ENCODE peak calls at places on chromosome 15, in four cellular contexts. P is astrocyte of the cerebellum, Y is HCT116, N is MM.1S. I is an unnamed sample.

GRCh38 chr15:48631191-48631770 is 14.2 kb downstream of the FBN1 start:
- DNase-seq in Y (no peak), P (no peak), N (no peak), I (no peak)

GRCh38 chr15:46956456-46956855 is 760.8 kb upstream of the SEMA6D start:
- DNase-seq in P (no peak), N (no peak), Y (no peak), I (no peak)

GRCh38 chr15:85730001-85730820 is 64.5 kb downstream of the KLHL25 start:
- DNase-seq in N (peak; percentile 50), P (peak; percentile 65), Y (peak; percentile 47), I (no peak)

GRCh38 chr15:68372291-68372811 is 59.6 kb downstream of the ITGA11 start:
- DNase-seq in N (no peak), P (peak; percentile 45), Y (peak; percentile 18), I (no peak)

GRCh38 chr15:99537344-99537743 is 28.4 kb upstream of the MEF2A start:
- DNase-seq in P (no peak), N (no peak), Y (no peak), I (no peak)

GRCh38 chr15:98650871-98651481 is 2.6 kb downstream of the IGF1R start:
- DNase-seq in N (no peak), Y (no peak), P (no peak), I (no peak)

GRCh38 chr15:69869881-69870465 is 227.7 kb downstream of the TLE3 start:
- DNase-seq in N (peak; percentile 71), Y (no peak), P (no peak), I (no peak)

GRCh38 chr15:72782993-72783562 is 480 bp downstream of the ADPGK start:
- DNase-seq in P (no peak), N (peak; percentile 74), Y (no peak), I (peak; percentile 80)

GRCh38 chr15:37877851-37878577 is 56.4 kb upstream of the TMCO5A start:
- DNase-seq in N (no peak), Y (peak; percentile 12), P (peak; percentile 29), I (no peak)

GRCh38 chr15:26007151-26007550 is 144.0 kb upstream of the ATP10A start:
- DNase-seq in P (no peak), N (no peak), Y (no peak), I (no peak)

GRCh38 chr15:26001201-26001600 is 138.1 kb upstream of the ATP10A start:
- DNase-seq in P (no peak), Y (no peak), N (no peak), I (no peak)
- TF ChIP-seq CTCF in P (no peak), Y (no peak), N (no peak), I (no peak)

GRCh38 chr15:43361313-43361903 is 9.4 kb downstream of the ZSCAN29 start:
- DNase-seq in N (no peak), P (no peak), Y (no peak), I (no peak)

DNA sequence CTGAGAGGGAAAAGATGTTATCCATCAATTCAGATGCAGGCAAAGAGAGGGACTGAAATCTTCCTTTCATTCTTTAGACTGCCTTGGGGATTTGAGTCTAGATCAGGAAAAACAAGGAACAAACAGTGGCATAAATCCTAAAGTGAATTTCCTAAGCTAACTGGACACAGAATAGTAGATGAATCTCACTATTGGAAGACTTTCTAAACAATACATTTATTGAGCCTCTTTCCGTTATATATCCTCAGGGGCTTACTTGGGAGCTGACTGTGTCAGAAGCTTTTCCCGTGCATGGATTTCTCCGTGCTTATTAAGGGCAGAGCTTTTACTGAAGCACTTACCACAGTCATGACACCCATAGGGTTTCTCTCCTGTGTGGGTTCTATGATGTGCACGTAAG is 10.0 kb downstream of the ZSCAN29 start:
- DNase-seq in Y (no peak), N (no peak), P (no peak), I (no peak)
- H3K4me3 ChIP-seq in Y (no peak overlapping the region), N (no peak overlapping the region), P (no peak overlapping the region), I (no peak overlapping the region)

DNA sequence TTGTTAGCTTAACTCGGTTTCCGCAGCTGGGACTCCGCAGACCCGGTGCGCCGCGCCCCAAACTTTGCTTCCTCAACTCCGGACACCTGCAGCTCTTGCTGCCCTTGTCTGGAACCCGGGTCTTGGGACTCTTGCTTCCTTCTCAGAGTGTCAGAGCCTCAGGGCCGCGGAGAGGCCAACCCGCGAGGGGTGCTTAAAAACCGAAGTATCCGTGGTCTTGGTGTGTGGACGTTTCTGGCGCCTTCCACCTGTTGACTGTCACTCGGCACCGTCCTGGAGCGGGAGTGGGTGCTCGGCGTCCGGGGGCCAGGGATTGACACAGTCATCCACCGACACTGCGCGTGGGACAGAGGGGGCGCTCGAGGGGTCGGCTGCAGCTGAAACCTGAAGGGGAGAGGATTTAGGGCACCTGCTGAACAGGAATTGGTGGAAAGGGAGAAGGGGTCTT is 386 bp downstream of the SQOR start:
- DNase-seq in P (no peak), N (peak; percentile 81), Y (no peak), I (peak; percentile 29)
- TF ChIP-seq CTCF in P (peak; percentile 57), N (peak; percentile 71), Y (no peak), I (peak; percentile 67)

GRCh38 chr15:96328101-96328958 is 2.2 kb upstream of the NR2F2 start:
- DNase-seq in N (no peak), Y (no peak), P (no peak), I (no peak)
- H3K4me3 ChIP-seq in N (no peak overlapping the region), Y (peak overlapping the region; percentile 89), P (peak overlapping the region; percentile 89), I (no peak overlapping the region)

DNA sequence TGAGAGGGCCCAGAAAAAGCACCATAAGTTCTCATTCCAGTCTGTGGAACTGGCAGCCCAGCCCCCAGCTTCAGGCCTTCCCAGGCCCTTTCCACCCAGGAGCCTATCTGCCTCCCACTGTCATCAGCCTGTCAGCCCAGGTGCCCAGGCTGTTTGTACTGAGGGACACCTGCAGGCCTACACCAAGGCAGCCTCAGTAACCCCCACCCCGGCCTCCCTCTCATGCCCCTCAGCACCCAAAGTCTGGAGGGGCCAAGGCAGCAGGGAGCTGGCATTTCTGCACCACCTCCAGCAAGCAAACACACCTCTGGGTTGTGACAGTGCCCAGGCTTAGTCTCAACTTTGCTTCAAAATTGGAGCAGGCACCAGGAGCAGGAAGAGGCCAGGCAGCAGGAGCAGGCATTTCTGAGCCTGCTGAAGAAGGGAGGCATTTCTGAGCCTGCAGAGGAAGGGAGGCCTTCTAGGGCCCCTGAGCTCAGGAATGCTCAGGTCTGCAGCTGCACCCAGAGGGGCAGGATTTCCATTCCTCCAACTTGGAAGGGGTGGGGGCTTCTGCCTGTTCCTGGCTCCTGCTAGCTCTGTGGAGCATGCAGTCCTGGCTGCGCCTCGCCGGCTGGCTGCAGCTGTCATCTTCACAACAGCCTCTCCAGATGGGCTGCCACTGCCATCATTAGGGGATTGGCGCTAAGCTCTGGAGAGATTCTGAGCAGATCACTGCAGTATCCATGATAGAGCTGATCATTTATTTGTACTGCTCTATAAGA is 396.1 kb downstream of the UNC13C start:
- DNase-seq in P (no peak), N (no peak), Y (no peak), I (no peak)
- TF ChIP-seq CTCF in P (no peak), N (no peak), Y (no peak), I (no peak)

DNA sequence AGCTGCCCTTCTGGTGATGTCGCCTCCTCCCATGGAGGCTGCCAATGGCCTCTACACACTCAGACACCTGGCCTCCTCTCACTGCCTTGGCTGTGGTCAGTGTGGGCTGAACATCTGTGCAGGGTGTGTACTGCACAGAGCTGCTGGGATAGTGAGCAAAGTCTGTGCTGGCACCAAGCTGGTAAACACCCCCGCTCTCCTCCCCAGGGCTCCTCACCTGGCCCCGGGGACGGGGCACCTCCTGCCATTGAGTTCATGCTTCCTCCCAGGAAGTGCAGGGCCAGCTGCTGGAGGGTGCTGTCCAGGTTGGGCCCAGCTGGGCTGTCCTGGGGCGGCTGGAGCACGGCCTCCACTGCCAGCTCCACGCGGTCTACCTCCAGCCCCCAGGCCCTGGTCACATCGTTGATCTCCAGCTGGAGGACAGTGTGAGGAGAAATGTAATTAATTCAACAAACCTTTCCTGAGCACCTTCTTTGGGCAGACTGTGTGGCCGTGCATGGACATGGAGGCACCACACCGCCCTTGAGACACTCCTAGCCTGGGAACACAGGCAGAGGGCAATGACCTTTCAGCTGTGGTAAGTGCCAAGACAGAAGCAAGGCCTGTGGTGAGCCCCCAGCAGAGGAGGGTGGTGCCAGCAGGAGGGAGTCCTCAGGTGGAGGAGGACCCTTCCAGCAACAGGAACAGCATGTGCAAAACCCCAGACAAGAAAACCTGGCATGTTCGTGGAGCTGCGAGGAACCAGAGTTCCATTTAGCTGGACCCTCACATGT is 6.8 kb downstream of the STOML1 start:
- DNase-seq in Y (no peak), P (no peak), N (peak; percentile 61), I (no peak)
- H3K4me3 ChIP-seq in Y (no peak overlapping the region), P (no peak overlapping the region), N (no peak overlapping the region), I (no peak overlapping the region)

DNA sequence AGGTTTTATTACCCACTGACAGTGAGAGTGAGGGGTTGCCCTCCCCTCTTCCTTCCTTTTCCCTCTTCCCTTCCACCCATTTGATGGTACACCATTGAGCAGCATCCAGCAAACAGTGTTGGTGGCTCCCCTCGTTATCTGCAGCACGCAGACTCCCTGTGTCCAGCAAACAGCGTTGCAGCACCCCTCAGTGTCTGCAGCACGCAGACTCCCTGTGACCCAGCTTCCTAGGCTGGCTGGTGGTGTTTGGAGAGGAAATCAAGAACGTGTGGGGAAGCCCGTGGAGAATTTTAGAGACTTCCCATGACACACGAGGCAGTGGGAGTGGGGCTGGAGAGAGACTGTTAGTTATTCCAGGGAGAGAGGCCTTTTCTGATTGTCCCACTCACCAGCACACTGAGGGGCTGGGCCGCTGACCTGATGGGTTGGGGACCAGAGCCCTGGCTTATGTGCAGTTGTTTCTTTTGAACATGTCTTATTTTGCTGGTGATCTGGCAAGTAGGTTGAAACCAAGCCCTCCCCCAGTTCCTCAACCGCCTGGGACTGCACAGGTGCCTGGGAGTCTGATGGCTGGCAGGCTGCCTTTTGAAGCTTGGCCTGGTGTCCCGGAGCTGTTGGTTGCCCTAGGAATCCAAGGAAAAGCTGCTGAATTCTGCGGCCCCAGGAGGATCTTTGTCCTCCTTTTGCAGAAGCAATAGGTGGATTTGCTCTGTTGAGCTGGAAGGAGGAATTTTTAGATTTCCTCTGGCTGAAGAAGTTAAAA is 18.9 kb downstream of the APBA2 start:
- DNase-seq in Y (no peak), P (no peak), N (no peak), I (no peak)
- TF ChIP-seq CTCF in Y (no peak), P (no peak), N (no peak), I (no peak)

I was measured in GM12864.